ENCODE peak calls at places on chromosomes 4 and X, in ten cellular contexts. M, P, T, Q, G, J, X, A, W and L are unnamed samples.

GRCh38 chr4:147678796-147679549 is 5.0 kb downstream of the PRMT9 start:
- DNase-seq in M (no peak), P (peak), T (no peak), Q (no peak), G (no peak), J (no peak), X (no peak), A (peak), W (peak), L (no peak)

GRCh38 chr4:100977746-100978397 is 369.5 kb downstream of the PPP3CA start:
- DNase-seq in M (no peak), P (peak), T (no peak), Q (no peak), G (no peak), J (no peak), X (no peak), A (no peak), W (no peak), L (no peak)

GRCh38 chrX:134880866-134881265 is 109.9 kb upstream of the SMIM10 start:
- DNase-seq in M (no peak), P (no peak), T (no peak), Q (no peak), G (no peak), J (no peak), X (no peak), A (peak), W (no peak), L (no peak)

GRCh38 chrX:69510914-69511513 is 6.9 kb downstream of the NALF2 start:
- DNase-seq in M (no peak), P (no peak), T (no peak), Q (no peak), G (no peak), J (no peak), X (no peak), A (no peak), W (no peak), L (no peak)

GRCh38 chr4:46937493-46937892 is 28.4 kb upstream of the COX7B2 start:
- DNase-seq in M (no peak), P (no peak), T (no peak), Q (no peak), G (no peak), J (no peak), X (no peak), A (peak), W (no peak), L (no peak)

GRCh38 chr4:1243451-1244080 is 5.4 kb downstream of the CTBP1 start:
- DNase-seq in M (peak), P (peak), T (no peak), Q (no peak), G (no peak), J (no peak), X (no peak), A (no peak), W (peak), L (no peak)

GRCh38 chr4:86487738-86488137 is 106.4 kb upstream of the PTPN13 start:
- DNase-seq in M (no peak), P (no peak), T (no peak), Q (no peak), G (no peak), J (no peak), X (no peak), A (no peak), W (no peak), L (no peak)

GRCh38 chrX:20029728-20030127 is 38.9 kb upstream of the BCLAF3 start:
- DNase-seq in M (peak), P (no peak), T (no peak), Q (no peak), G (no peak), J (no peak), X (no peak), A (no peak), W (no peak), L (no peak)

GRCh38 chr4:5461477-5461876 is 246.9 kb downstream of the EVC2 start:
- DNase-seq in M (no peak), P (no peak), T (no peak), Q (no peak), G (no peak), J (no peak), X (no peak), A (no peak), W (no peak), L (no peak)

GRCh38 chr4:143335979-143336827 is 473 bp upstream of the GAB1 start:
- DNase-seq in M (peak), P (peak), T (no peak), Q (no peak), G (no peak), J (peak), X (peak), A (peak), W (peak), L (peak)

GRCh38 chr4:84031401-84031800 is 467.7 kb downstream of the NKX6-1 start:
- DNase-seq in M (no peak), P (no peak), T (no peak), Q (no peak), G (no peak), J (no peak), X (no peak), A (no peak), W (no peak), L (no peak)

GRCh38 chr4:65669008-65669971 is 999 bp downstream of the EPHA5 start:
- DNase-seq in M (no peak), P (peak), T (no peak), Q (no peak), G (no peak), J (peak), X (no peak), A (peak), W (peak), L (peak)

GRCh38 chr4:71006203-71006907 is 12.9 kb downstream of the DCK start:
- DNase-seq in M (no peak), P (no peak), T (no peak), Q (no peak), G (no peak), J (no peak), X (no peak), A (no peak), W (no peak), L (no peak)

GRCh38 chrX:115378471-115378870 is 89.0 kb downstream of the LUZP4 start:
- DNase-seq in M (no peak), P (no peak), T (no peak), Q (no peak), G (no peak), J (no peak), X (no peak), A (peak), W (no peak), L (no peak)

GRCh38 chr4:94536049-94536448 is 84.3 kb downstream of the PDLIM5 start:
- DNase-seq in M (no peak), P (peak), T (no peak), Q (no peak), G (no peak), J (no peak), X (no peak), A (no peak), W (no peak), L (no peak)

GRCh38 chrX:79371640-79372039 is 4.5 kb upstream of the ITM2A start:
- DNase-seq in M (no peak), P (no peak), T (no peak), Q (no peak), G (no peak), J (no peak), X (no peak), A (no peak), W (no peak), L (no peak)

GRCh38 chr4:40199179-40199670 is 2.4 kb downstream of the RHOH start:
- DNase-seq in M (no peak), P (no peak), T (no peak), Q (no peak), G (no peak), J (no peak), X (no peak), A (no peak), W (no peak), L (no peak)

GRCh38 chr4:78671812-78672440 is 104.2 kb upstream of the BMP2K start:
- DNase-seq in M (no peak), P (peak), T (no peak), Q (no peak), G (no peak), J (no peak), X (no peak), A (no peak), W (no peak), L (no peak)

GRCh38 chrX:34578237-34578636 is 78.8 kb downstream of the TMEM47 start:
- DNase-seq in M (no peak), P (peak), T (no peak), Q (no peak), G (no peak), J (no peak), X (no peak), A (peak), W (no peak), L (no peak)

GRCh38 chrX:104195489-104196084 is 29.3 kb downstream of the FAM199X start:
- DNase-seq in M (no peak), P (peak), T (peak), Q (no peak), G (no peak), J (no peak), X (no peak), A (peak), W (no peak), L (no peak)

GRCh38 chrX:115978068-115978467 is 192.5 kb upstream of the AGTR2 start:
- DNase-seq in M (no peak), P (no peak), T (no peak), Q (no peak), G (no peak), J (no peak), X (no peak), A (no peak), W (no peak), L (no peak)

GRCh38 chr4:38565271-38566199 is 98.5 kb upstream of the KLF3 start:
- DNase-seq in M (no peak), P (peak), T (no peak), Q (no peak), G (no peak), J (no peak), X (no peak), A (peak), W (no peak), L (no peak)

GRCh38 chr4:76055005-76055404 is 19.1 kb upstream of the CXCL11 start:
- DNase-seq in M (no peak), P (peak), T (no peak), Q (no peak), G (no peak), J (no peak), X (no peak), A (no peak), W (no peak), L (no peak)

GRCh38 chrX:120305531-120306145 is 5.6 kb downstream of the TMEM255A start:
- DNase-seq in M (no peak), P (no peak), T (no peak), Q (no peak), G (no peak), J (no peak), X (no peak), A (no peak), W (no peak), L (peak)

GRCh38 chr4:2733844-2734574 is 22.1 kb downstream of the TNIP2 start:
- DNase-seq in M (no peak), P (no peak), T (no peak), Q (no peak), G (no peak), J (no peak), X (no peak), A (no peak), W (no peak), L (no peak)

GRCh38 chrX:23902419-23902818 is 5.3 kb downstream of the APOO start:
- DNase-seq in M (no peak), P (peak), T (no peak), Q (no peak), G (no peak), J (no peak), X (no peak), A (peak), W (no peak), L (no peak)

GRCh38 chr4:144090744-144091143 is 49.8 kb downstream of the GYPA start:
- DNase-seq in M (no peak), P (no peak), T (no peak), Q (no peak), G (no peak), J (no peak), X (no peak), A (no peak), W (no peak), L (no peak)